ENCODE peak calls at places on chromosomes 13 and 19, in eight cellular contexts. One of them, this sample, is unnamed. For H3K9me3, the result is how much of the 10 kb centered on the place peaks cover.

GRCh38 chr13:98853791-98854191 is 101.3 kb upstream of the SLC15A1 start:
- DNase-seq in spleen: no peak
- DNase-seq in mammary epithelial cell: peak
- DNase-seq in HAP-1: no peak
- DNase-seq in CD4-positive, alpha-beta T cell: no peak
- DNase-seq in psoas muscle: no peak
- DNase-seq in A673: no peak
- DNase-seq in IMR-90: peak
- DNase-seq in this sample: no peak

GRCh38 chr19:54473071-54473941 is at the start of gene CDC42EP5:
- DNase-seq in spleen: peak
- DNase-seq in mammary epithelial cell: peak
- DNase-seq in HAP-1: no peak
- DNase-seq in CD4-positive, alpha-beta T cell: no peak
- DNase-seq in psoas muscle: peak
- DNase-seq in A673: peak
- DNase-seq in IMR-90: peak
- DNase-seq in this sample: no peak

GRCh38 chr13:109904218-109904617 is 117.8 kb upstream of the IRS2 start:
- DNase-seq in spleen: no peak
- DNase-seq in mammary epithelial cell: peak
- DNase-seq in HAP-1: peak
- DNase-seq in CD4-positive, alpha-beta T cell: no peak
- DNase-seq in psoas muscle: no peak
- DNase-seq in A673: peak
- DNase-seq in IMR-90: no peak
- DNase-seq in this sample: no peak

GRCh38 chr13:81304121-81304659 is 963.3 kb upstream of the SPRY2 start:
- DNase-seq in spleen: no peak
- DNase-seq in mammary epithelial cell: no peak
- DNase-seq in HAP-1: no peak
- DNase-seq in CD4-positive, alpha-beta T cell: no peak
- DNase-seq in psoas muscle: no peak
- DNase-seq in A673: no peak
- DNase-seq in IMR-90: no peak
- DNase-seq in this sample: no peak

GRCh38 chr13:99265823-99266426 is 7.7 kb upstream of the GPR18 start:
- DNase-seq in spleen: no peak
- DNase-seq in mammary epithelial cell: peak
- DNase-seq in HAP-1: peak
- DNase-seq in CD4-positive, alpha-beta T cell: no peak
- DNase-seq in psoas muscle: no peak
- DNase-seq in A673: peak
- DNase-seq in IMR-90: peak
- DNase-seq in this sample: no peak

GRCh38 chr13:48571121-48571901 is 38.4 kb upstream of the RCBTB2 start:
- DNase-seq in spleen: no peak
- DNase-seq in mammary epithelial cell: peak
- DNase-seq in HAP-1: no peak
- DNase-seq in CD4-positive, alpha-beta T cell: no peak
- DNase-seq in psoas muscle: no peak
- DNase-seq in A673: no peak
- DNase-seq in IMR-90: peak
- DNase-seq in this sample: no peak

GRCh38 chr13:22357132-22357531 is 686.3 kb downstream of the FGF9 start:
- DNase-seq in spleen: no peak
- DNase-seq in mammary epithelial cell: no peak
- DNase-seq in HAP-1: no peak
- DNase-seq in CD4-positive, alpha-beta T cell: no peak
- DNase-seq in psoas muscle: no peak
- DNase-seq in A673: no peak
- DNase-seq in IMR-90: no peak
- DNase-seq in this sample: no peak

GRCh38 chr19:55603115-55603514 is 2.3 kb upstream of the ZNF865 start:
- DNase-seq in spleen: peak
- DNase-seq in mammary epithelial cell: no peak
- DNase-seq in HAP-1: no peak
- DNase-seq in CD4-positive, alpha-beta T cell: no peak
- DNase-seq in psoas muscle: no peak
- DNase-seq in A673: no peak
- DNase-seq in IMR-90: no peak
- DNase-seq in this sample: no peak

GRCh38 chr13:110629735-110630134 is 14.4 kb downstream of the NAXD start:
- DNase-seq in spleen: no peak
- DNase-seq in mammary epithelial cell: no peak
- DNase-seq in HAP-1: no peak
- DNase-seq in CD4-positive, alpha-beta T cell: no peak
- DNase-seq in psoas muscle: no peak
- DNase-seq in A673: no peak
- DNase-seq in IMR-90: no peak
- DNase-seq in this sample: peak

GRCh38 chr19:33569822-33570221 is 48.2 kb upstream of the PEPD start:
- DNase-seq in spleen: no peak
- DNase-seq in mammary epithelial cell: no peak
- DNase-seq in HAP-1: no peak
- DNase-seq in CD4-positive, alpha-beta T cell: no peak
- DNase-seq in psoas muscle: no peak
- DNase-seq in A673: peak
- DNase-seq in IMR-90: no peak
- DNase-seq in this sample: no peak

GRCh38 chr19:18514800-18515682 is 6.8 kb downstream of the ELL start:
- DNase-seq in spleen: peak
- DNase-seq in mammary epithelial cell: no peak
- DNase-seq in HAP-1: no peak
- DNase-seq in CD4-positive, alpha-beta T cell: no peak
- DNase-seq in psoas muscle: peak
- DNase-seq in A673: no peak
- DNase-seq in IMR-90: peak
- DNase-seq in this sample: no peak

GRCh38 chr19:4206818-4207484 is 22.4 kb upstream of the EBI3 start:
- DNase-seq in spleen: no peak
- DNase-seq in mammary epithelial cell: no peak
- DNase-seq in HAP-1: peak
- DNase-seq in CD4-positive, alpha-beta T cell: no peak
- DNase-seq in psoas muscle: no peak
- DNase-seq in A673: peak
- DNase-seq in IMR-90: peak
- DNase-seq in this sample: no peak

GRCh38 chr13:80224468-80224867 is 116.5 kb downstream of the SPRY2 start:
- DNase-seq in spleen: no peak
- DNase-seq in mammary epithelial cell: peak
- DNase-seq in HAP-1: no peak
- DNase-seq in CD4-positive, alpha-beta T cell: no peak
- DNase-seq in psoas muscle: no peak
- DNase-seq in A673: peak
- DNase-seq in IMR-90: peak
- DNase-seq in this sample: no peak

GRCh38 chr19:32200312-32201038 is 144.9 kb upstream of the ZNF507 start:
- DNase-seq in spleen: no peak
- DNase-seq in mammary epithelial cell: no peak
- DNase-seq in HAP-1: no peak
- DNase-seq in CD4-positive, alpha-beta T cell: no peak
- DNase-seq in psoas muscle: no peak
- DNase-seq in A673: no peak
- DNase-seq in IMR-90: no peak
- DNase-seq in this sample: no peak

GRCh38 chr19:35059006-35059798 is 17.7 kb downstream of the HPN start:
- DNase-seq in spleen: no peak
- DNase-seq in mammary epithelial cell: no peak
- DNase-seq in HAP-1: peak
- DNase-seq in CD4-positive, alpha-beta T cell: no peak
- DNase-seq in psoas muscle: no peak
- DNase-seq in A673: no peak
- DNase-seq in IMR-90: no peak
- DNase-seq in this sample: no peak

GRCh38 chr19:41860419-41861097 is 503 bp downstream of the RPS19 start:
- DNase-seq in spleen: no peak
- DNase-seq in mammary epithelial cell: no peak
- DNase-seq in HAP-1: peak
- DNase-seq in CD4-positive, alpha-beta T cell: no peak
- DNase-seq in psoas muscle: no peak
- DNase-seq in A673: no peak
- DNase-seq in IMR-90: no peak
- DNase-seq in this sample: no peak

GRCh38 chr19:7292950-7293794 is 1.0 kb downstream of the INSR start:
- DNase-seq in spleen: peak
- DNase-seq in mammary epithelial cell: no peak
- DNase-seq in HAP-1: peak
- DNase-seq in CD4-positive, alpha-beta T cell: no peak
- DNase-seq in psoas muscle: peak
- DNase-seq in A673: no peak
- DNase-seq in IMR-90: no peak
- DNase-seq in this sample: no peak

GRCh38 chr19:3760871-3761361 is 576 bp downstream of the APBA3 start:
- DNase-seq in spleen: no peak
- DNase-seq in mammary epithelial cell: no peak
- DNase-seq in HAP-1: no peak
- DNase-seq in CD4-positive, alpha-beta T cell: peak
- DNase-seq in psoas muscle: no peak
- DNase-seq in A673: no peak
- DNase-seq in IMR-90: peak
- DNase-seq in this sample: no peak

GRCh38 chr13:93004919-93005318 is 221.7 kb upstream of the GPC6 start:
- DNase-seq in spleen: no peak
- DNase-seq in mammary epithelial cell: peak
- DNase-seq in HAP-1: peak
- DNase-seq in CD4-positive, alpha-beta T cell: no peak
- DNase-seq in psoas muscle: no peak
- DNase-seq in A673: peak
- DNase-seq in IMR-90: peak
- DNase-seq in this sample: no peak

GRCh38 chr13:93003531-93003930 is 223.1 kb upstream of the GPC6 start:
- DNase-seq in spleen: no peak
- DNase-seq in mammary epithelial cell: no peak
- DNase-seq in HAP-1: no peak
- DNase-seq in CD4-positive, alpha-beta T cell: no peak
- DNase-seq in psoas muscle: no peak
- DNase-seq in A673: no peak
- DNase-seq in IMR-90: no peak
- DNase-seq in this sample: no peak

GRCh38 chr13:93002071-93002470 is 224.5 kb upstream of the GPC6 start:
- DNase-seq in spleen: no peak
- DNase-seq in mammary epithelial cell: no peak
- DNase-seq in HAP-1: no peak
- DNase-seq in CD4-positive, alpha-beta T cell: no peak
- DNase-seq in psoas muscle: no peak
- DNase-seq in A673: peak
- DNase-seq in IMR-90: no peak
- DNase-seq in this sample: no peak

DNA sequence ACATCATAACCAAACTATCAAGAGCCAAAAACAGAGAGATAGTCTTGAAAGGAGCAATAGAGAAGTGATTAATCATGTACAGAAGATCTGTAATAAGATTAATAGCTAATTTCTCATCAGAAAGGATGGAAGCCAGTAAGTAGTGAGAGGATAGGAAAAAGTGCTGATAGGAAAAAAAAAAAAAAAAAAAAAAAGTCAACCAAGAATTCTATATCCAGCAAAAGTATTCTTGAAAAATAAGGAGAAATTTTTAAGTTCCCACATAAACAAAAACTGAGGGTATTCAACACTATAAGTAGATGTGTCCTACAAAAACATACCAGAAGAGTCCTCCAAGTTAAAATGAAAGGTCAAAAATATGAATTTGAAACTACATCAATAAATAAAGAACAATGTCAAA is 218.7 kb upstream of the GPC6 start:
- DNase-seq in spleen: no peak
- DNase-seq in mammary epithelial cell: no peak
- DNase-seq in HAP-1: no peak
- DNase-seq in CD4-positive, alpha-beta T cell: no peak
- DNase-seq in psoas muscle: no peak
- DNase-seq in A673: no peak
- DNase-seq in IMR-90: no peak
- DNase-seq in this sample: no peak
- H3K9me3 ChIP-seq in spleen: under half
- H3K9me3 ChIP-seq in mammary epithelial cell: under half
- H3K9me3 ChIP-seq in HAP-1: under half
- H3K9me3 ChIP-seq in CD4-positive, alpha-beta T cell: under half
- H3K9me3 ChIP-seq in psoas muscle: under half
- H3K9me3 ChIP-seq in A673: under half
- H3K9me3 ChIP-seq in IMR-90: under half
- H3K9me3 ChIP-seq in this sample: under half

DNA sequence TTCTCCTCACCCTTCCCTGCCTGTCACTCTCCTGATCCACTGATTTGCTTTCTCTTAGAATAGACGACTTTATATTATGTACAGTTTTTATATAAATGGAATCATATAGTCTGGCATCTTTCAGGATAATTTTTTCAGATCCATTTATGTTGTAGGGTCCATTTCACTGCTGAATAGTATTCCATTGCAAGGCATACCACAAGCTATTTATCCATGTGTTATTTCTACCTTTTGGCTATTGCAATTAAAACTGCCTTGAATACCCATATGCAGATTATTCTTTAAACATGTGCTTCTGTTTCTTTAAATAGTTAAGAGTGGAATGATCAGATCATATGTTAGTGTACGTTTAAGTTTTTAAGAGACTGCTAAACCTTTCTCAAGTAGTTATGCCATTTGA is 17.8 kb upstream of the ZNF177 start:
- DNase-seq in spleen: no peak
- DNase-seq in mammary epithelial cell: no peak
- DNase-seq in HAP-1: no peak
- DNase-seq in CD4-positive, alpha-beta T cell: no peak
- DNase-seq in psoas muscle: no peak
- DNase-seq in A673: no peak
- DNase-seq in IMR-90: no peak
- DNase-seq in this sample: no peak
- H3K9me3 ChIP-seq in spleen: half or more
- H3K9me3 ChIP-seq in mammary epithelial cell: half or more
- H3K9me3 ChIP-seq in HAP-1: under half
- H3K9me3 ChIP-seq in CD4-positive, alpha-beta T cell: half or more
- H3K9me3 ChIP-seq in psoas muscle: half or more
- H3K9me3 ChIP-seq in A673: half or more
- H3K9me3 ChIP-seq in IMR-90: half or more
- H3K9me3 ChIP-seq in this sample: half or more

GRCh38 chr19:15759962-15760565 is 22.3 kb downstream of the OR10H3 start:
- DNase-seq in spleen: no peak
- DNase-seq in mammary epithelial cell: no peak
- DNase-seq in HAP-1: peak
- DNase-seq in CD4-positive, alpha-beta T cell: no peak
- DNase-seq in psoas muscle: no peak
- DNase-seq in A673: no peak
- DNase-seq in IMR-90: no peak
- DNase-seq in this sample: no peak
- H3K9me3 ChIP-seq in spleen: under half
- H3K9me3 ChIP-seq in mammary epithelial cell: under half
- H3K9me3 ChIP-seq in HAP-1: under half
- H3K9me3 ChIP-seq in CD4-positive, alpha-beta T cell: under half
- H3K9me3 ChIP-seq in psoas muscle: under half
- H3K9me3 ChIP-seq in A673: under half
- H3K9me3 ChIP-seq in IMR-90: under half
- H3K9me3 ChIP-seq in this sample: under half

DNA sequence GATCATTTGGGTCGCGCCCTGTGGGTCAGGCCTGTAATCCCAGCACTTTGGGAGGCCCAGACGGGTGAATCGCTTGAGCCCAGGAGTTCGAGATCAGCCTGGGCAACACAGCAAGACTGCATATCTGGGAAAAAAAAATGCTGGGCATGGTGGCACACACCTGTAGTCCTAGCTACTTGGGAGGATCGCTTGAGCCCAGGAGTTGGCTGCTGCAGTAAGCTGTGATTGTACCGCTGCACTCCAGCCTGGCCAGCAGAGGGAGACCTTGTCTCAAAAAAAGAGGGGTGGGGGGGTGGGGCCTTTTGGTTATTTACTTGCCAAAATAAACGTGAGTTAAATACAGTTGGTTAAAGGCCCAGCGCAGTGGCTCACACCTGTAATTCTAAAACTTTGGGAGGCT is 9.8 kb upstream of the ZNF544 start:
- DNase-seq in spleen: no peak
- DNase-seq in mammary epithelial cell: no peak
- DNase-seq in HAP-1: peak
- DNase-seq in CD4-positive, alpha-beta T cell: no peak
- DNase-seq in psoas muscle: no peak
- DNase-seq in A673: peak
- DNase-seq in IMR-90: no peak
- DNase-seq in this sample: peak
- H3K9me3 ChIP-seq in spleen: half or more
- H3K9me3 ChIP-seq in mammary epithelial cell: under half
- H3K9me3 ChIP-seq in HAP-1: under half
- H3K9me3 ChIP-seq in CD4-positive, alpha-beta T cell: half or more
- H3K9me3 ChIP-seq in psoas muscle: half or more
- H3K9me3 ChIP-seq in A673: under half
- H3K9me3 ChIP-seq in IMR-90: half or more
- H3K9me3 ChIP-seq in this sample: under half

This sample was measured in CD8-positive, alpha-beta memory T cell.